ENCODE peak calls at places on chromosomes 3 and 15, in eight cellular contexts. C is ELR, P is glomerular endothelial cell, H is neural crest cell, E is NCI-H2081, F is endodermal cell, N is Caki2, D is LoVo. L is an unnamed sample.

GRCh38 chr15:26972636-26973035 is 1.7 kb downstream of the GABRG3 start:
- DNase-seq in C (no peak), P (no peak), H (no peak), E (no peak), F (peak), N (no peak), D (no peak), L (no peak)

GRCh38 chr3:169662215-169663070 is 1.1 kb downstream of the MECOM start:
- DNase-seq in C (peak), P (no peak), H (peak), E (peak), F (peak), N (peak), D (peak), L (no peak)

GRCh38 chr15:48811325-48811938 is 563 bp upstream of the CEP152 start:
- DNase-seq in C (peak), P (no peak), H (no peak), E (no peak), F (peak), N (no peak), D (no peak), L (no peak)

GRCh38 chr15:41513282-41514227 is at the start of gene LTK:
- DNase-seq in C (peak), P (no peak), H (peak), E (no peak), F (peak), N (no peak), D (peak), L (no peak)

GRCh38 chr3:33331414-33331813 is 54.2 kb downstream of the FBXL2 start:
- DNase-seq in C (no peak), P (no peak), H (no peak), E (no peak), F (no peak), N (no peak), D (no peak), L (no peak)

GRCh38 chr3:87771338-87772059 is 287.3 kb downstream of the CGGBP1 start:
- DNase-seq in C (peak), P (no peak), H (no peak), E (no peak), F (peak), N (peak), D (no peak), L (no peak)

GRCh38 chr15:69972436-69972835 is 125.3 kb downstream of the TLE3 start:
- DNase-seq in C (no peak), P (no peak), H (no peak), E (no peak), F (no peak), N (no peak), D (no peak), L (no peak)

GRCh38 chr3:167651820-167652219 is 1.9 kb downstream of the WDR49 start:
- DNase-seq in C (no peak), P (no peak), H (no peak), E (no peak), F (no peak), N (no peak), D (no peak), L (no peak)

GRCh38 chr15:59199775-59200465 is 6.7 kb upstream of the LDHAL6B start:
- DNase-seq in C (peak), P (no peak), H (no peak), E (no peak), F (no peak), N (peak), D (peak), L (no peak)

GRCh38 chr3:160885791-160886286 is 129.8 kb downstream of the PPM1L start:
- DNase-seq in C (peak), P (no peak), H (peak), E (no peak), F (peak), N (no peak), D (no peak), L (peak)

GRCh38 chr3:45992820-45993219 is 2.8 kb downstream of the FYCO1 start:
- DNase-seq in C (peak), P (no peak), H (no peak), E (no peak), F (no peak), N (no peak), D (no peak), L (peak)

GRCh38 chr15:39110746-39111145 is 470.1 kb upstream of the THBS1 start:
- DNase-seq in C (no peak), P (no peak), H (no peak), E (no peak), F (no peak), N (no peak), D (no peak), L (no peak)

GRCh38 chr15:83913034-83913632 is 259.2 kb downstream of the ADAMTSL3 start:
- DNase-seq in C (no peak), P (no peak), H (no peak), E (no peak), F (no peak), N (no peak), D (no peak), L (no peak)

GRCh38 chr3:15453501-15453900 is 26.1 kb downstream of the EAF1 start:
- DNase-seq in C (no peak), P (no peak), H (no peak), E (no peak), F (peak), N (no peak), D (no peak), L (no peak)

GRCh38 chr3:195524171-195524896 is 18.8 kb downstream of the PPP1R2 start:
- DNase-seq in C (no peak), P (no peak), H (no peak), E (no peak), F (no peak), N (no peak), D (peak), L (no peak)

GRCh38 chr15:99777144-99777543 is 43.9 kb upstream of the LYSMD4 start:
- DNase-seq in C (no peak), P (no peak), H (no peak), E (no peak), F (no peak), N (no peak), D (no peak), L (no peak)

GRCh38 chr3:24591661-24592555 is 97.3 kb upstream of the THRB start:
- DNase-seq in C (peak), P (no peak), H (no peak), E (no peak), F (no peak), N (no peak), D (peak), L (no peak)

L was measured in NT2/D1.